ENCODE peak calls at places on chromosomes 11 and 22, in nine cellular contexts. One of them, this sample, is unnamed.

GRCh38 chr11:128776088-128776433 is 82.2 kb downstream of the FLI1 start:
- DNase-seq in uterus: no peak
- DNase-seq in HCT116: no peak
- DNase-seq in transverse colon: peak
- DNase-seq in HepG2: no peak
- DNase-seq in body of pancreas: no peak
- DNase-seq in IMR-90: no peak
- DNase-seq in adrenal gland: no peak
- DNase-seq in right lobe of liver: no peak
- DNase-seq in this sample: no peak

GRCh38 chr11:122375687-122376399 is 259.8 kb upstream of the BLID start:
- DNase-seq in IMR-90: peak
- DNase-seq in adrenal gland: no peak
- DNase-seq in transverse colon: no peak
- DNase-seq in uterus: no peak
- DNase-seq in body of pancreas: no peak
- DNase-seq in HepG2: no peak
- DNase-seq in HCT116: peak
- DNase-seq in right lobe of liver: no peak
- DNase-seq in this sample: no peak

GRCh38 chr22:36180038-36180880 is 19.7 kb upstream of the APOL3 start:
- DNase-seq in body of pancreas: peak
- DNase-seq in transverse colon: peak
- DNase-seq in right lobe of liver: peak
- DNase-seq in HCT116: peak
- DNase-seq in uterus: peak
- DNase-seq in IMR-90: peak
- DNase-seq in adrenal gland: peak
- DNase-seq in HepG2: peak
- DNase-seq in this sample: peak

GRCh38 chr22:21835378-21835777 is 32.1 kb downstream of the MAPK1 start:
- DNase-seq in right lobe of liver: no peak
- DNase-seq in HepG2: no peak
- DNase-seq in uterus: no peak
- DNase-seq in transverse colon: no peak
- DNase-seq in IMR-90: no peak
- DNase-seq in adrenal gland: no peak
- DNase-seq in HCT116: no peak
- DNase-seq in body of pancreas: no peak
- DNase-seq in this sample: no peak

GRCh38 chr11:121329786-121330395 is 37.3 kb downstream of the SC5D start:
- DNase-seq in HCT116: no peak
- DNase-seq in body of pancreas: no peak
- DNase-seq in HepG2: peak
- DNase-seq in transverse colon: no peak
- DNase-seq in uterus: no peak
- DNase-seq in IMR-90: no peak
- DNase-seq in right lobe of liver: no peak
- DNase-seq in adrenal gland: no peak
- DNase-seq in this sample: no peak

GRCh38 chr11:35969089-35970046 is 25.5 kb downstream of the LDLRAD3 start:
- DNase-seq in uterus: no peak
- DNase-seq in IMR-90: peak
- DNase-seq in HepG2: no peak
- DNase-seq in transverse colon: peak
- DNase-seq in body of pancreas: peak
- DNase-seq in right lobe of liver: no peak
- DNase-seq in HCT116: no peak
- DNase-seq in adrenal gland: no peak
- DNase-seq in this sample: no peak

GRCh38 chr11:46272816-46273427 is 4.5 kb upstream of the CREB3L1 start:
- DNase-seq in body of pancreas: peak
- DNase-seq in IMR-90: peak
- DNase-seq in HepG2: no peak
- DNase-seq in uterus: peak
- DNase-seq in HCT116: no peak
- DNase-seq in transverse colon: peak
- DNase-seq in right lobe of liver: no peak
- DNase-seq in adrenal gland: peak
- DNase-seq in this sample: no peak

GRCh38 chr11:72081184-72081644 is 564 bp downstream of the LRRC51 start:
- DNase-seq in uterus: no peak
- DNase-seq in body of pancreas: no peak
- DNase-seq in IMR-90: no peak
- DNase-seq in HCT116: no peak
- DNase-seq in right lobe of liver: no peak
- DNase-seq in transverse colon: no peak
- DNase-seq in adrenal gland: no peak
- DNase-seq in HepG2: no peak
- DNase-seq in this sample: no peak

GRCh38 chr22:23837911-23838685 is 708 bp downstream of the DERL3 start:
- DNase-seq in body of pancreas: no peak
- DNase-seq in IMR-90: no peak
- DNase-seq in transverse colon: no peak
- DNase-seq in HCT116: no peak
- DNase-seq in uterus: no peak
- DNase-seq in HepG2: no peak
- DNase-seq in adrenal gland: no peak
- DNase-seq in right lobe of liver: no peak
- DNase-seq in this sample: no peak

GRCh38 chr11:17275376-17276235 is 933 bp upstream of the NUCB2 start:
- DNase-seq in adrenal gland: no peak
- DNase-seq in IMR-90: no peak
- DNase-seq in uterus: no peak
- DNase-seq in body of pancreas: no peak
- DNase-seq in HCT116: no peak
- DNase-seq in HepG2: peak
- DNase-seq in right lobe of liver: no peak
- DNase-seq in transverse colon: no peak
- DNase-seq in this sample: no peak

GRCh38 chr11:100963375-100963774 is 166.2 kb downstream of the PGR start:
- DNase-seq in adrenal gland: no peak
- DNase-seq in uterus: no peak
- DNase-seq in right lobe of liver: no peak
- DNase-seq in HepG2: no peak
- DNase-seq in HCT116: no peak
- DNase-seq in transverse colon: no peak
- DNase-seq in body of pancreas: no peak
- DNase-seq in IMR-90: peak
- DNase-seq in this sample: no peak

GRCh38 chr11:93564895-93565294 is 21.7 kb upstream of the SMCO4 start:
- DNase-seq in right lobe of liver: no peak
- DNase-seq in uterus: no peak
- DNase-seq in IMR-90: no peak
- DNase-seq in HCT116: no peak
- DNase-seq in adrenal gland: peak
- DNase-seq in transverse colon: no peak
- DNase-seq in body of pancreas: no peak
- DNase-seq in HepG2: no peak
- DNase-seq in this sample: no peak

GRCh38 chr22:39519681-39520053 is 695 bp upstream of the ATF4 start:
- DNase-seq in right lobe of liver: peak
- DNase-seq in body of pancreas: peak
- DNase-seq in HepG2: peak
- DNase-seq in transverse colon: peak
- DNase-seq in IMR-90: no peak
- DNase-seq in adrenal gland: peak
- DNase-seq in uterus: peak
- DNase-seq in HCT116: no peak
- DNase-seq in this sample: peak

GRCh38 chr22:39518124-39518786 is 2.1 kb upstream of the ATF4 start:
- DNase-seq in right lobe of liver: no peak
- DNase-seq in HCT116: no peak
- DNase-seq in uterus: no peak
- DNase-seq in body of pancreas: no peak
- DNase-seq in transverse colon: no peak
- DNase-seq in IMR-90: peak
- DNase-seq in adrenal gland: no peak
- DNase-seq in HepG2: no peak
- DNase-seq in this sample: no peak

GRCh38 chr22:39515266-39516050 is 4.9 kb upstream of the ATF4 start:
- DNase-seq in HepG2: no peak
- DNase-seq in body of pancreas: no peak
- DNase-seq in HCT116: no peak
- DNase-seq in adrenal gland: no peak
- DNase-seq in IMR-90: no peak
- DNase-seq in uterus: no peak
- DNase-seq in transverse colon: no peak
- DNase-seq in right lobe of liver: no peak
- DNase-seq in this sample: no peak

GRCh38 chr22:39518996-39519680 is 1.2 kb upstream of the ATF4 start:
- DNase-seq in adrenal gland: no peak
- DNase-seq in uterus: no peak
- DNase-seq in transverse colon: peak
- DNase-seq in IMR-90: peak
- DNase-seq in right lobe of liver: no peak
- DNase-seq in HCT116: no peak
- DNase-seq in body of pancreas: peak
- DNase-seq in HepG2: no peak
- DNase-seq in this sample: no peak

DNA sequence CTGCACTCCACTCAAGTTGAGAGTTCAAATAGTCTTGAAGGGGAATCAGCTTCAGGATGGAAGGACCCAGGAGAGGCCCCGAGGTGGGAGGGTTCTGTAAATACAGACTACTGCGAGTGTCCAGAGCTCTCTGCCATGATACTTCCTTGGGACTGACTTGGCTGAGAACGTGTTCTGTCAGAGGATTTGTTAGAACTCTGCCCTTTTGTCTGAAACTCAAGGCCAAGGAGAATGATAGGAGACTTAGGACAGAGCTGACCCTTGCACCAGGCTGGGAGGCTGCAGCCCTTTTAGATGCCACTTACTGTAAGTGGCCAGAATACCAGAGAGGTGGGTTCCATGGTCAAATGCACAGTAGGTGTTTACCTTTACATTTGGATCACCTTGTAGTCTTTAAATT is 2.9 kb upstream of the ATF4 start:
- DNase-seq in body of pancreas: no peak
- DNase-seq in adrenal gland: no peak
- DNase-seq in HCT116: no peak
- DNase-seq in IMR-90: no peak
- DNase-seq in transverse colon: no peak
- DNase-seq in uterus: no peak
- DNase-seq in HepG2: no peak
- DNase-seq in right lobe of liver: no peak
- DNase-seq in this sample: no peak
- TF ChIP-seq POLR2A in body of pancreas: no peak
- TF ChIP-seq POLR2A in adrenal gland: no peak
- TF ChIP-seq POLR2A in HCT116: no peak
- TF ChIP-seq POLR2A in IMR-90: no peak
- TF ChIP-seq POLR2A in transverse colon: no peak
- TF ChIP-seq POLR2A in uterus: no peak
- TF ChIP-seq POLR2A in HepG2: no peak
- TF ChIP-seq POLR2A in right lobe of liver: no peak
- TF ChIP-seq POLR2A in this sample: no peak

DNA sequence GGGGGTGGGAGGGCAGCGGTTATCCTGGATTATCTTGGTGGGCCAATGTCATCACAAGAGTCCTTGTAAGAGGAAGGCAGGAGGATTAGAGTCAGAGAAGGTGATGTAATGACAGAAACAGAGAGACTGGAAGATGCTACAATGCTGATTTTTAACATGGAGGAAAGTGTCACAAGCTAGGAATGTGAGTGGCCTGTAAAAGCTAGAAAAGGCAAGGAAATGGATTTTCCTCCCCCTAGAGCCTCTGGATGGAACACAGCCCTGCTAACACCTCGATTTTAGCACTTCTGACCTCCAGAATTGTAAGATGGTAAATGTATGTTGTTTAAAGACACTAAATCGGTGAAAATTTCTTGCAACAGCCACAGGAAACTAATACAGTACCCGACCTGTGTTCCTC is 109.3 kb downstream of the MN1 start:
- DNase-seq in uterus: no peak
- DNase-seq in HepG2: no peak
- DNase-seq in transverse colon: no peak
- DNase-seq in HCT116: no peak
- DNase-seq in IMR-90: peak
- DNase-seq in right lobe of liver: no peak
- DNase-seq in body of pancreas: no peak
- DNase-seq in adrenal gland: no peak
- DNase-seq in this sample: no peak
- TF ChIP-seq CTCF in uterus: no peak
- TF ChIP-seq CTCF in HepG2: no peak
- TF ChIP-seq CTCF in transverse colon: no peak
- TF ChIP-seq CTCF in HCT116: no peak
- TF ChIP-seq CTCF in IMR-90: peak
- TF ChIP-seq CTCF in right lobe of liver: no peak
- TF ChIP-seq CTCF in body of pancreas: no peak
- TF ChIP-seq CTCF in adrenal gland: no peak
- TF ChIP-seq CTCF in this sample: no peak

GRCh38 chr11:74626130-74626529 is 33.7 kb downstream of the POLD3 start:
- DNase-seq in uterus: no peak
- DNase-seq in right lobe of liver: no peak
- DNase-seq in HepG2: no peak
- DNase-seq in body of pancreas: no peak
- DNase-seq in IMR-90: no peak
- DNase-seq in transverse colon: no peak
- DNase-seq in adrenal gland: no peak
- DNase-seq in HCT116: no peak
- DNase-seq in this sample: no peak
- TF ChIP-seq POLR2A in uterus: no peak
- TF ChIP-seq POLR2A in right lobe of liver: no peak
- TF ChIP-seq POLR2A in HepG2: no peak
- TF ChIP-seq POLR2A in body of pancreas: no peak
- TF ChIP-seq POLR2A in IMR-90: no peak
- TF ChIP-seq POLR2A in transverse colon: no peak
- TF ChIP-seq POLR2A in adrenal gland: no peak
- TF ChIP-seq POLR2A in HCT116: no peak
- TF ChIP-seq POLR2A in this sample: no peak

GRCh38 chr11:102794382-102794781 is 3.6 kb downstream of the MMP1 start:
- DNase-seq in transverse colon: no peak
- DNase-seq in IMR-90: peak
- DNase-seq in HCT116: peak
- DNase-seq in adrenal gland: no peak
- DNase-seq in HepG2: peak
- DNase-seq in body of pancreas: no peak
- DNase-seq in uterus: no peak
- DNase-seq in right lobe of liver: no peak
- DNase-seq in this sample: no peak
- TF ChIP-seq CTCF in transverse colon: no peak
- TF ChIP-seq CTCF in IMR-90: peak
- TF ChIP-seq CTCF in HCT116: peak
- TF ChIP-seq CTCF in adrenal gland: no peak
- TF ChIP-seq CTCF in HepG2: peak
- TF ChIP-seq CTCF in body of pancreas: no peak
- TF ChIP-seq CTCF in uterus: no peak
- TF ChIP-seq CTCF in right lobe of liver: peak
- TF ChIP-seq CTCF in this sample: no peak

GRCh38 chr11:34194576-34195335 is 89.3 kb downstream of the NAT10 start:
- DNase-seq in uterus: no peak
- DNase-seq in right lobe of liver: no peak
- DNase-seq in HCT116: no peak
- DNase-seq in IMR-90: peak
- DNase-seq in body of pancreas: no peak
- DNase-seq in HepG2: no peak
- DNase-seq in transverse colon: no peak
- DNase-seq in adrenal gland: no peak
- DNase-seq in this sample: no peak
- TF ChIP-seq POLR2A in uterus: no peak
- TF ChIP-seq POLR2A in right lobe of liver: no peak
- TF ChIP-seq POLR2A in HCT116: no peak
- TF ChIP-seq POLR2A in IMR-90: no peak
- TF ChIP-seq POLR2A in body of pancreas: no peak
- TF ChIP-seq POLR2A in HepG2: no peak
- TF ChIP-seq POLR2A in transverse colon: no peak
- TF ChIP-seq POLR2A in adrenal gland: no peak
- TF ChIP-seq POLR2A in this sample: no peak